ENCODE peak calls at places on chromosomes 11 and 22, in five cellular contexts. T is mesenchymal stem cell, S is neuronal stem cell, E is H1, U is trophoblast cell. Y is an unnamed sample.

GRCh38 chr11:127106938-127107337 is 106.4 kb upstream of the KIRREL3 start:
- DNase-seq in T (no peak), S (no peak), E (no peak), U (no peak), Y (no peak)

GRCh38 chr11:40125054-40125453 is 1334.4 kb downstream of the LRRC4C start:
- DNase-seq in T (peak), S (no peak), E (no peak), U (no peak), Y (no peak)

GRCh38 chr22:44615146-44615545 is 86.9 kb upstream of the PRR5 start:
- DNase-seq in T (no peak), S (no peak), E (no peak), U (no peak), Y (no peak)

GRCh38 chr11:132586801-132587200 is 945.5 kb downstream of the OPCML start:
- DNase-seq in T (no peak), S (no peak), E (no peak), U (no peak), Y (no peak)

GRCh38 chr11:1863352-1864215 is 10.7 kb downstream of the LSP1 start:
- DNase-seq in T (peak), S (peak), E (no peak), U (peak), Y (peak)

GRCh38 chr11:43943357-43943930 is 1.0 kb downstream of the C11orf96 start:
- DNase-seq in T (peak), S (no peak), E (no peak), U (peak), Y (no peak)

GRCh38 chr22:40237788-40238424 is 60.2 kb downstream of the TNRC6B start:
- DNase-seq in T (no peak), S (no peak), E (no peak), U (no peak), Y (no peak)

GRCh38 chr11:65574963-65575567 is 788 bp upstream of the EHBP1L1 start:
- DNase-seq in T (peak), S (no peak), E (no peak), U (peak), Y (no peak)

GRCh38 chr11:13287681-13288080 is 10.1 kb downstream of the BMAL1 start:
- DNase-seq in T (no peak), S (no peak), E (no peak), U (no peak), Y (no peak)

GRCh38 chr22:46050451-46050845 is 73.5 kb upstream of the WNT7B start:
- DNase-seq in T (no peak), S (no peak), E (no peak), U (no peak), Y (no peak)

GRCh38 chr11:64384981-64385952 is 26.3 kb downstream of the RPS6KA4 start:
- DNase-seq in T (no peak), S (no peak), E (no peak), U (peak), Y (no peak)

GRCh38 chr22:45450931-45451651 is 37.6 kb downstream of the RIBC2 start:
- DNase-seq in T (peak), S (no peak), E (no peak), U (no peak), Y (no peak)

GRCh38 chr11:43282607-43283440 is 29.0 kb upstream of the API5 start:
- DNase-seq in T (peak), S (peak), E (no peak), U (peak), Y (peak)

GRCh38 chr11:74333193-74333592 is 21.8 kb upstream of the P4HA3 start:
- DNase-seq in T (no peak), S (no peak), E (no peak), U (no peak), Y (no peak)

GRCh38 chr11:63766501-63767270 is 1.9 kb downstream of the ZFTA start:
- DNase-seq in T (no peak), S (no peak), E (no peak), U (no peak), Y (no peak)

GRCh38 chr11:75597636-75598035 is 35.6 kb downstream of the SERPINH1 start:
- DNase-seq in T (peak), S (peak), E (no peak), U (peak), Y (peak)

DNA sequence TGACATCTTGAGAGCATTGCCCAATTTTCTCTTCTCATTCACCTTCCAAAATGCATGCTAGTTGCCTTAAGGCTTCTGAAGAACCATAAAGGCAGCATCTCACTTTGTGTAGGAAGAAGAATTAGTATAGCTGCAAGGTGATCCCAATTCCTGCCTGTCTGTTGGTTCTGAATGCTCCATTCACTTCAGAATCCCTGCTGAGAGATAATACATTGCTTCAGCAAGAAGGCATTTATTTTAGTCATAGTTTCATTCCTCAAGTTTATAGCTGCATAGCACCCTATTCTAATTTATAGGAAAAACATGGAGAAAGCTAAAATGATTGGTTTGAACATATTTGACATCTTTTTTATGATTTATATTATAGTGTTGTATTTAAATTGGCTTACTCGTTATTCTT is 181.3 kb downstream of the METTL15 start:
- DNase-seq in T (no peak), S (no peak), E (no peak), U (no peak), Y (no peak)
- H2BK12ac ChIP-seq in T (no peak), S (no peak), E (no peak), U (no peak), Y (no peak)

DNA sequence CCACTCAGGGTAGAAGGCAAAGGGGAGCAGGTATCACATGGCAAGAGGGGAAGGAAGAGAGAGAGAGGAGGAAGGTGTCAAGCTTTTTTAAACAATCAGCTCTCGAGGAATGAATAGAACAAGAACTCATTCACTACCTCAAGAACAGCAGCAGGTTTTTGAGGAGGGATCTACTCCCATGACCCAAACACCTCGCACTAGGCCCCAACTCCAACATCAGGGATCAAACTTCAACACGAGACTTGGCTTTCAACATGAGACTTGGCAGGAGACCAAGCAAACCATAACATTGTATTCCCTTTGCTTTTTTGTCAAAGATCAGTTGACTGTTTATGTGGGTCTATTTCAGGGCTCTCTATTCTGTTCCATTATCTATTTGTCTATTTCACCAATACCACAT is 26.9 kb upstream of the APOBEC3A start:
- DNase-seq in T (no peak), S (no peak), E (no peak), U (no peak), Y (no peak)
- H2BK12ac ChIP-seq in T (no peak), S (no peak), E (no peak), U (no peak), Y (no peak)

GRCh38 chr11:70596091-70596490 is 197.8 kb downstream of the CTTN start:
- DNase-seq in T (no peak), S (no peak), E (no peak), U (no peak), Y (no peak)
- H2BK12ac ChIP-seq in T (no peak), S (peak), E (no peak), U (no peak), Y (no peak)

GRCh38 chr11:32137869-32138268 is 47.0 kb downstream of the RCN1 start:
- DNase-seq in T (no peak), S (no peak), E (no peak), U (no peak), Y (no peak)

GRCh38 chr11:32140121-32140520 is 49.2 kb downstream of the RCN1 start:
- DNase-seq in T (no peak), S (no peak), E (no peak), U (no peak), Y (no peak)

GRCh38 chr11:32138902-32139301 is 48.0 kb downstream of the RCN1 start:
- DNase-seq in T (no peak), S (no peak), E (no peak), U (no peak), Y (no peak)

GRCh38 chr11:32137263-32137662 is 46.4 kb downstream of the RCN1 start:
- DNase-seq in T (peak), S (no peak), E (no peak), U (peak), Y (no peak)

GRCh38 chr11:32136654-32137053 is 45.8 kb downstream of the RCN1 start:
- DNase-seq in T (no peak), S (no peak), E (no peak), U (no peak), Y (no peak)
- H2BK12ac ChIP-seq in T (no peak), S (no peak), E (no peak), U (peak), Y (no peak)

DNA sequence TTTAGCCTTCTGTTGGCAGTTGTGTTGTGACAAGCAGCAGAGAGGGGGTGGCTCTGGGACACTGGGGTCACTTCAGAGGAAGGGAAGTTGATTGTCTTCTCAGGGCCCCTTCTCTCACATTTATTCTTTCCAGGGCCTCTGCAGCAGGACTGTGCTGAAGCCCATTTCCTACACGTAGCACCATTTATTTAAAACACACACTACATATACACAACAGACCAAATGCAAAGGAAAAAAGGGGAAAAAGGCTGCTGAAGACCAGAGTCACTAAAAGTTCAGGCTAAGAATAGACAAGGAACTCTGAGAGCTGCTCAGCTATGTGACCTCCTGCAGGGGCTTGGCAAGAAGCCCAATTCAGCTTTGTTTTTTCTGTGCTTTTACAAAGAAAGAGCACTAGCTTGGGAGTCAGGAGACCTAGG is 28.3 kb upstream of the UPB1 start:
- DNase-seq in T (peak), S (no peak), E (no peak), U (no peak), Y (no peak)
- H2BK12ac ChIP-seq in T (no peak), S (no peak), E (no peak), U (no peak), Y (no peak)

GRCh38 chr11:68016904-68017817 is 7.0 kb downstream of the ALDH3B1 start:
- DNase-seq in T (no peak), S (no peak), E (no peak), U (no peak), Y (no peak)
- H2BK12ac ChIP-seq in T (no peak), S (peak), E (peak), U (peak), Y (no peak)

GRCh38 chr11:95042239-95042638 is 7.0 kb upstream of the KDM4F start:
- DNase-seq in T (no peak), S (no peak), E (no peak), U (no peak), Y (no peak)
- H2BK12ac ChIP-seq in T (no peak), S (no peak), E (no peak), U (no peak), Y (no peak)

Y was measured in H9.